ENCODE peak calls at places on chromosomes 7 and 10, in six cellular contexts. J is IMR-90; R is heart left ventricle; M is prostate gland; F is CD8-positive, alpha-beta T cell; D is A673. W is an unnamed sample.

GRCh38 chr10:104274762-104275721 is 6.1 kb downstream of the GSTO2 start:
- DNase-seq in J (no peak), M (peak), R (peak), F (peak), D (peak), W (peak)

GRCh38 chr7:43119371-43120069 is 7.1 kb downstream of the HECW1 start:
- DNase-seq in J (peak), D (no peak), F (no peak), M (no peak), R (no peak), W (no peak)

GRCh38 chr7:68892211-68892610 is 706.1 kb upstream of the AUTS2 start:
- DNase-seq in M (no peak), R (no peak), D (no peak), F (no peak), J (no peak), W (no peak)

GRCh38 chr10:100986952-100987684 is at the start of the genes MRPL43 and TWNK:
- DNase-seq in M (peak), J (peak), D (peak), R (peak), F (peak), W (peak)

GRCh38 chr7:1647961-1648631 is 22.0 kb upstream of the ELFN1 start:
- DNase-seq in F (no peak), M (peak), D (peak), R (peak), J (no peak), W (peak)

GRCh38 chr7:90763108-90763507 is 167.0 kb downstream of the CDK14 start:
- DNase-seq in M (no peak), R (no peak), D (no peak), F (no peak), J (no peak), W (no peak)

GRCh38 chr7:132402096-132402495 is 174.2 kb downstream of the PLXNA4 start:
- DNase-seq in R (peak), D (no peak), F (no peak), M (no peak), J (no peak), W (no peak)

GRCh38 chr7:50781371-50781770 is 1.3 kb downstream of the GRB10 start:
- DNase-seq in R (no peak), J (no peak), F (no peak), M (peak), D (no peak), W (no peak)

GRCh38 chr10:21260060-21260792 is 265.3 kb downstream of the SKIDA1 start:
- DNase-seq in F (no peak), M (no peak), D (no peak), J (no peak), R (no peak), W (no peak)

GRCh38 chr10:14654821-14655382 is 119.8 kb downstream of the FAM107B start:
- DNase-seq in F (no peak), D (peak), M (no peak), R (no peak), J (no peak), W (no peak)

GRCh38 chr7:134992626-134993179 is 6.4 kb downstream of the AGBL3 start:
- DNase-seq in R (no peak), M (no peak), D (no peak), F (no peak), J (peak), W (no peak)

GRCh38 chr7:155424301-155425010 is 33.5 kb upstream of the EN2 start:
- DNase-seq in R (peak), M (no peak), D (no peak), F (no peak), J (no peak), W (peak)

GRCh38 chr10:116742367-116743265 is at the start of gene HSPA12A:
- DNase-seq in F (no peak), R (peak), J (peak), D (peak), M (peak), W (peak)

GRCh38 chr10:19958787-19959186 is 142.6 kb downstream of the PLXDC2 start:
- DNase-seq in F (no peak), D (no peak), R (no peak), M (no peak), J (no peak), W (no peak)

GRCh38 chr10:103616705-103617361 is 123.3 kb downstream of the NEURL1 start:
- DNase-seq in D (peak), R (peak), M (no peak), J (peak), F (no peak), W (peak)

GRCh38 chr7:27124979-27125689 is 5.4 kb downstream of the HOXA4 start:
- DNase-seq in J (no peak), F (no peak), M (no peak), R (no peak), D (no peak), W (no peak)

GRCh38 chr7:101589976-101590662 is 39.0 kb downstream of the MYL10 start:
- DNase-seq in D (peak), F (no peak), M (no peak), J (no peak), R (no peak), W (no peak)

GRCh38 chr10:101001225-101002035 is 1.8 kb downstream of the LZTS2 start:
- DNase-seq in J (peak), M (peak), R (peak), F (no peak), D (no peak), W (peak)

GRCh38 chr7:81075150-81075549 is 156.3 kb upstream of the SEMA3C start:
- DNase-seq in M (no peak), F (no peak), D (no peak), R (no peak), J (peak), W (no peak)

GRCh38 chr7:107860241-107860961 is 30.6 kb upstream of the DLD start:
- DNase-seq in F (no peak), R (no peak), D (no peak), J (no peak), M (peak), W (no peak)

GRCh38 chr7:144407266-144407931 is 3.9 kb upstream of the NOBOX start:
- DNase-seq in R (no peak), D (no peak), M (peak), J (no peak), F (no peak), W (no peak)

GRCh38 chr7:105439174-105439893 is 50.6 kb upstream of the SRPK2 start:
- DNase-seq in D (peak), R (no peak), J (peak), F (no peak), M (peak), W (no peak)

GRCh38 chr7:151454932-151455530 is 15.1 kb upstream of the CRYGN start:
- DNase-seq in R (no peak), D (no peak), J (no peak), M (no peak), F (no peak), W (no peak)

GRCh38 chr10:72335394-72336258 is 19.1 kb downstream of the DNAJB12 start:
- DNase-seq in M (no peak), J (no peak), F (peak), D (no peak), R (peak), W (peak)

GRCh38 chr10:9634466-9634865 is 1383.2 kb upstream of the CELF2 start:
- DNase-seq in J (peak), F (no peak), M (no peak), D (no peak), R (no peak), W (no peak)

GRCh38 chr7:6588566-6588965 is 1.3 kb upstream of the INTS15 start:
- DNase-seq in M (no peak), D (no peak), J (no peak), F (no peak), R (no peak), W (no peak)

GRCh38 chr10:121509776-121510175 is 88.5 kb downstream of the FGFR2 start:
- DNase-seq in M (no peak), D (no peak), R (no peak), F (no peak), J (no peak), W (no peak)

GRCh38 chr10:121514141-121514865 is 83.9 kb downstream of the FGFR2 start:
- DNase-seq in J (no peak), F (no peak), R (no peak), M (no peak), D (no peak), W (no peak)

GRCh38 chr10:121510201-121510771 is 88.0 kb downstream of the FGFR2 start:
- DNase-seq in J (no peak), R (no peak), F (no peak), M (no peak), D (no peak), W (peak)

GRCh38 chr10:121516071-121516470 is 82.2 kb downstream of the FGFR2 start:
- DNase-seq in R (no peak), F (no peak), D (no peak), M (no peak), J (no peak), W (no peak)

DNA sequence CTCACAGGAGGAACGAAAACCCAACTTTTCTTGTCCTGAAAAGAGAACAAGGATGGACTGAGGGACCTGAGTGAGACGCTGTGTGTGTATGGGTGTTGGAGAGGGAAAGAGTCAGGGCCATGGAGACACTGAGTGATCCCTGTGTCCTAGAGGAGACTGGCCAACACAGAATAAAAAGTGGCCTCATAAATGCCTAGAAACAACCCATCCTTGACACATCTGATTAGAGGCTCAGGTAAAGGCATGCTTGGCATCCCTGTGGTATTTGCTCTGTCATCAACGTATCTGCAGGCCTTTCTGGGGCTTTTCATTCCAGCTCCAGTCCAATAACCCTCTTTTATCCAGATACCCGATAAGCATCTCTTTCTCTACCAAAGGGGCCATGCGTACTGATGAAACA is 86.3 kb downstream of the FGFR2 start:
- DNase-seq in J (no peak), D (no peak), M (no peak), R (no peak), F (no peak), W (no peak)
- H3K27ac ChIP-seq in J (no peak), D (no peak), M (no peak), R (no peak), F (no peak), W (no peak)

GRCh38 chr7:7857143-7857583 is 111.4 kb upstream of the GLCCI1 start:
- DNase-seq in M (no peak), R (no peak), J (no peak), F (no peak), D (peak), W (no peak)

GRCh38 chr7:7861211-7861633 is 107.4 kb upstream of the GLCCI1 start:
- DNase-seq in D (no peak), J (peak), F (no peak), R (no peak), M (no peak), W (no peak)

GRCh38 chr7:7862393-7862792 is 106.2 kb upstream of the GLCCI1 start:
- DNase-seq in J (peak), R (no peak), M (no peak), F (no peak), D (no peak), W (no peak)

GRCh38 chr7:7858559-7858958 is 110.0 kb upstream of the GLCCI1 start:
- DNase-seq in F (no peak), D (no peak), R (no peak), J (no peak), M (no peak), W (no peak)
- H3K27ac ChIP-seq in F (no peak), D (no peak), R (no peak), J (no peak), M (no peak), W (no peak)

DNA sequence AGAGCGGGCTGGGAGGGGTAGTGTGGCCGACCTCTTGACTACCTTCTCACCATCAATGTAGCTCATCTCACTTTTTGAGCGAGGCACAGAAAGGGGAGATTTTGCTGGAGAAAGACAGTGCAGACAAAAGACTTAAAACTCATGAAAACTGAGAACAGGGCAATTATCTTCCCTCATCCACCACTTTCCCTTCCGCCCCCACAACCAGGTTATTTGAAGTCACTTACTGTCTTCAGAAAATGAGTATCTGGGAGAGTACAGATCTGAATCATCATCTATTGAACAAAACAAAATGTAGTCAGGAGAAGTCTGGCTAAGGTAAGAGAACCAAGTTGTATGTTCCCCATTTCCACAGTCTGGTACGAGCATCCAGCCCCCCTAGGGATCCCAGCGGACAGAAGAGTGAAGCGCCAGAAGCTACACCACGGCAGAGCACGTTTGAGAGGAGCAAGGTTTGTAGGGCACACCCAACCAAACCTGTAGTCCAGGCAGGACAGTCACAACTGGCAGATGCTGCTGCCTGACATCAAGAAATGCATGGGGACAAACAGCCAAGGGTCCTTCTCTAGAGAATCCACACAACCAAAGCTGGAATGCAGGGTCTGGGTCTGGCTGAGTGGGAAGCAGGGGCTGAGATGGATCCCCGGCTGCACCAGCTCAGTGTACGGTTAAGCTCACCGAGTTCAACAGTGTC is 93.4 kb upstream of the PDLIM1 start:
- DNase-seq in R (no peak), J (no peak), M (no peak), F (no peak), D (no peak), W (no peak)
- H3K27ac ChIP-seq in R (no peak), J (no peak), M (no peak), F (no peak), D (no peak), W (no peak)

DNA sequence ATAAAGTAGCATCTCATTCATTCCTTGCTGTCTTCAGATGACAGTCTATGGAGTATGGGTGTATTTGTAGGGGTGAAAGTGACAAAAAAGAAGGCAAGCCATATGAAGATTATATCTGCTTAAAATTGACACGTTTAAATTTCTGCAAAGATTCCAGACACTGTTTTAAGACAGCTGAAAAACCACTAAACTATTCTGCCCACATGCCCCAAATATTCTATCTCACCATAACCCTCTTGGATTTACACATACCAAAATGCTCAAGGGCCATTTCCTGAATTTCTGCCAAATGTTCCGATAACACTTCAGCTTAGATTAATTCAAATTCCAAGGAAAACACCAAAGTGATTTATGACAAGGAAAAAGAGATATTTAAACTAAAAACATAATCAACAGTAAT is 99.9 kb upstream of the IL6 start:
- DNase-seq in R (no peak), F (no peak), D (no peak), M (no peak), J (peak), W (no peak)
- H3K27ac ChIP-seq in R (no peak), F (no peak), D (no peak), M (no peak), J (no peak), W (no peak)

GRCh38 chr10:79424221-79425073 is 21.0 kb downstream of the ZCCHC24 start:
- DNase-seq in R (peak), D (no peak), F (no peak), M (peak), J (peak), W (peak)
- H3K27ac ChIP-seq in R (peak), D (no peak), F (no peak), M (peak), J (peak), W (no peak)

GRCh38 chr10:24305551-24306506 is 96.9 kb downstream of the KIAA1217 start:
- DNase-seq in R (no peak), M (no peak), F (no peak), D (no peak), J (peak), W (no peak)
- H3K27ac ChIP-seq in R (peak), M (no peak), F (no peak), D (no peak), J (no peak), W (no peak)

DNA sequence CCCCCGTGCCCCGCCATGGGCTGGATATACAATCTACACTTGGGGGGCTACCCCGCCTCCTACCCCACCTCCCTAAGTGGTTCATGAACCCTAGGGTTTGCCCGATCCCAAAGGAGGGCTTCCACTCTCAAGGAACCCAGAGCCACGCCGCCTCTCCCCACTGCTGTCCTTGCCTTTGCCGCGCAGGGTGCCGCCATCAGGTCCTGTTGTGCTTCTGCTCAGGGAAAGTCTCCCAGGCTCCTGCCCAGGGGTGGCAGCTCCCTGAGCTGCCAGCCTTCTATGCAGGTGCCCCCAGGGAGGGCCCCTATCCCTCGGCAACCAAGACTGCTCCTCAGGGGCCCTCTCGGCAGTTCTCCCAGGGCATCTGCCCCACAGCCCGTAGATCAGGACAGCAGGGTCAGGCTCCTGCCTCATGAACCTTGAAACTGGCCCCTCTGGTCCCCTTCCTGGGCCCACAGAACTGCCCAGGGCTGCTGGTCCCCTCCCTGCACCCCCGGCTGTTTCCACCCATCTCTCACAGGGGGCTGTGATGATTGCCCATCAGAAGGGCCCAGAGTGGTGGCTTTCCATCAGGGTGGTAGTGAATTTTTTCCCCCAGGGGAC is 13.0 kb upstream of the PCBD1 start:
- DNase-seq in J (no peak), R (no peak), M (no peak), F (no peak), D (no peak), W (no peak)
- H3K27ac ChIP-seq in J (no peak), R (no peak), M (no peak), F (no peak), D (no peak), W (no peak)

GRCh38 chr10:110824152-110824441 is 47.6 kb upstream of the PDCD4 start:
- DNase-seq in D (no peak), F (no peak), M (peak), J (no peak), R (no peak), W (no peak)

GRCh38 chr10:110822708-110823291 is 48.9 kb upstream of the PDCD4 start:
- DNase-seq in J (no peak), F (no peak), M (peak), D (no peak), R (no peak), W (no peak)

GRCh38 chr10:110822065-110822707 is 49.5 kb upstream of the PDCD4 start:
- DNase-seq in F (no peak), M (no peak), R (no peak), J (no peak), D (no peak), W (no peak)

GRCh38 chr10:110820321-110820814 is 51.4 kb upstream of the PDCD4 start:
- DNase-seq in M (peak), D (no peak), F (no peak), J (no peak), R (peak), W (no peak)

GRCh38 chr10:110821508-110821907 is 50.2 kb upstream of the PDCD4 start:
- DNase-seq in F (no peak), D (no peak), J (no peak), M (no peak), R (peak), W (no peak)
- H3K27ac ChIP-seq in F (no peak), D (no peak), J (no peak), M (peak), R (peak), W (peak)